ENCODE peak calls at places on chromosomes 4 and X, in four cellular contexts. One of them, this sample, is unnamed.

GRCh38 chr4:5037553-5038551 is 13.4 kb upstream of the STK32B start:
- DNase-seq in HepG2: peak
- DNase-seq in GM12878: no peak
- DNase-seq in HEK293T: no peak
- DNase-seq in this sample: no peak

GRCh38 chrX:151708821-151709220 is 7.0 kb upstream of the FATE1 start:
- DNase-seq in HepG2: no peak
- DNase-seq in GM12878: no peak
- DNase-seq in HEK293T: no peak
- DNase-seq in this sample: no peak

GRCh38 chr4:84691170-84691691 is 108.3 kb downstream of the CDS1 start:
- DNase-seq in HepG2: no peak
- DNase-seq in GM12878: no peak
- DNase-seq in HEK293T: no peak
- DNase-seq in this sample: peak

GRCh38 chrX:83759872-83760271 is 101.1 kb upstream of the CYLC1 start:
- DNase-seq in HepG2: peak
- DNase-seq in GM12878: no peak
- DNase-seq in HEK293T: peak
- DNase-seq in this sample: no peak

GRCh38 chr4:54556587-54556986 is 101.2 kb upstream of the KIT start:
- DNase-seq in HepG2: no peak
- DNase-seq in GM12878: no peak
- DNase-seq in HEK293T: no peak
- DNase-seq in this sample: no peak

GRCh38 chrX:38954520-38954919 is 153.3 kb downstream of the MID1IP1 start:
- DNase-seq in HepG2: no peak
- DNase-seq in GM12878: no peak
- DNase-seq in HEK293T: no peak
- DNase-seq in this sample: no peak

GRCh38 chrX:103183912-103184311 is 31.0 kb upstream of the BEX4 start:
- DNase-seq in HepG2: no peak
- DNase-seq in GM12878: no peak
- DNase-seq in HEK293T: no peak
- DNase-seq in this sample: no peak

GRCh38 chr4:152079543-152080293 is 318.9 kb upstream of the GATB start:
- DNase-seq in HepG2: no peak
- DNase-seq in GM12878: no peak
- DNase-seq in HEK293T: no peak
- DNase-seq in this sample: no peak

GRCh38 chr4:84697615-84698201 is 114.8 kb downstream of the CDS1 start:
- DNase-seq in HepG2: no peak
- DNase-seq in GM12878: no peak
- DNase-seq in HEK293T: no peak
- DNase-seq in this sample: no peak

GRCh38 chr4:182289809-182290208 is 46.6 kb downstream of the TENM3 start:
- DNase-seq in HepG2: no peak
- DNase-seq in GM12878: no peak
- DNase-seq in HEK293T: no peak
- DNase-seq in this sample: no peak

GRCh38 chr4:107258359-107258758 is 222.2 kb upstream of the DKK2 start:
- DNase-seq in HepG2: no peak
- DNase-seq in GM12878: no peak
- DNase-seq in HEK293T: no peak
- DNase-seq in this sample: no peak

GRCh38 chrX:139112432-139112831 is 400.9 kb upstream of the FGF13 start:
- DNase-seq in HepG2: no peak
- DNase-seq in GM12878: no peak
- DNase-seq in HEK293T: no peak
- DNase-seq in this sample: no peak

GRCh38 chr4:1026115-1026514 is 14.7 kb downstream of the FGFRL1 start:
- DNase-seq in HepG2: no peak
- DNase-seq in GM12878: peak
- DNase-seq in HEK293T: peak
- DNase-seq in this sample: peak

GRCh38 chr4:137070614-137071013 is 461.7 kb downstream of the PCDH18 start:
- DNase-seq in HepG2: no peak
- DNase-seq in GM12878: no peak
- DNase-seq in HEK293T: no peak
- DNase-seq in this sample: no peak

GRCh38 chr4:41787931-41788330 is 39.4 kb upstream of the PHOX2B start:
- DNase-seq in HepG2: no peak
- DNase-seq in GM12878: no peak
- DNase-seq in HEK293T: no peak
- DNase-seq in this sample: no peak

GRCh38 chrX:14083783-14084182 is 54.1 kb upstream of the GEMIN8 start:
- DNase-seq in HepG2: no peak
- DNase-seq in GM12878: no peak
- DNase-seq in HEK293T: no peak
- DNase-seq in this sample: no peak

GRCh38 chrX:68440940-68441339 is 7.6 kb upstream of the OPHN1 start:
- DNase-seq in HepG2: peak
- DNase-seq in GM12878: no peak
- DNase-seq in HEK293T: peak
- DNase-seq in this sample: no peak

GRCh38 chrX:10450959-10451355 is 169.4 kb downstream of the MID1 start:
- DNase-seq in HepG2: no peak
- DNase-seq in GM12878: no peak
- DNase-seq in HEK293T: no peak
- DNase-seq in this sample: no peak

GRCh38 chr4:6474705-6475457 is 2.5 kb upstream of the PPP2R2C start:
- DNase-seq in HepG2: no peak
- DNase-seq in GM12878: no peak
- DNase-seq in HEK293T: no peak
- DNase-seq in this sample: no peak

GRCh38 chr4:212438-213174 is 88.3 kb downstream of the ZNF718 start:
- DNase-seq in HepG2: no peak
- DNase-seq in GM12878: no peak
- DNase-seq in HEK293T: no peak
- DNase-seq in this sample: peak

GRCh38 chr4:89111833-89112563 is 665 bp downstream of the TIGD2 start:
- DNase-seq in HepG2: peak
- DNase-seq in GM12878: no peak
- DNase-seq in HEK293T: no peak
- DNase-seq in this sample: no peak

GRCh38 chr4:76896731-76897521 is 1.0 kb downstream of the SOWAHB start:
- DNase-seq in HepG2: no peak
- DNase-seq in GM12878: no peak
- DNase-seq in HEK293T: peak
- DNase-seq in this sample: no peak

GRCh38 chr4:74823194-74823593 is 28.9 kb upstream of the BTC start:
- DNase-seq in HepG2: no peak
- DNase-seq in GM12878: no peak
- DNase-seq in HEK293T: no peak
- DNase-seq in this sample: no peak

GRCh38 chrX:107673933-107674479 is 45.7 kb downstream of the PRPS1 start:
- DNase-seq in HepG2: no peak
- DNase-seq in GM12878: peak
- DNase-seq in HEK293T: no peak
- DNase-seq in this sample: peak

GRCh38 chr4:3387154-3387942 is 54.4 kb upstream of the HGFAC start:
- DNase-seq in HepG2: no peak
- DNase-seq in GM12878: peak
- DNase-seq in HEK293T: no peak
- DNase-seq in this sample: no peak

GRCh38 chr4:123746981-123747380 is 350.4 kb downstream of the SPRY1 start:
- DNase-seq in HepG2: no peak
- DNase-seq in GM12878: no peak
- DNase-seq in HEK293T: no peak
- DNase-seq in this sample: no peak

GRCh38 chrX:101658661-101659477 is 781 bp downstream of the ARMCX2 start:
- DNase-seq in HepG2: no peak
- DNase-seq in GM12878: no peak
- DNase-seq in HEK293T: peak
- DNase-seq in this sample: peak

GRCh38 chr4:113760852-113761681 is 471 bp downstream of the CAMK2D start:
- DNase-seq in HepG2: peak
- DNase-seq in GM12878: no peak
- DNase-seq in HEK293T: peak
- DNase-seq in this sample: no peak

GRCh38 chrX:119072771-119073170 is at the start of gene CT47C1:
- DNase-seq in HepG2: no peak
- DNase-seq in GM12878: no peak
- DNase-seq in HEK293T: no peak
- DNase-seq in this sample: peak

GRCh38 chr4:151304755-151305154 is 20.6 kb downstream of the SH3D19 start:
- DNase-seq in HepG2: no peak
- DNase-seq in GM12878: no peak
- DNase-seq in HEK293T: no peak
- DNase-seq in this sample: no peak

GRCh38 chr4:153222162-153222789 is 18.0 kb downstream of the TRIM2 start:
- DNase-seq in HepG2: no peak
- DNase-seq in GM12878: no peak
- DNase-seq in HEK293T: peak
- DNase-seq in this sample: no peak

GRCh38 chrX:134023851-134024281 is 38.5 kb upstream of the GPC3 start:
- DNase-seq in HepG2: peak
- DNase-seq in GM12878: no peak
- DNase-seq in HEK293T: no peak
- DNase-seq in this sample: no peak

GRCh38 chr4:112284662-112285411 is 867 bp downstream of the TIFA start:
- DNase-seq in HepG2: no peak
- DNase-seq in GM12878: no peak
- DNase-seq in HEK293T: no peak
- DNase-seq in this sample: peak

GRCh38 chrX:101265869-101266428 is 25.2 kb downstream of the TAF7L start:
- DNase-seq in HepG2: no peak
- DNase-seq in GM12878: no peak
- DNase-seq in HEK293T: no peak
- DNase-seq in this sample: no peak

GRCh38 chr4:186192068-186192751 is 843 bp downstream of the CYP4V2 start:
- DNase-seq in HepG2: peak
- DNase-seq in GM12878: no peak
- DNase-seq in HEK293T: peak
- DNase-seq in this sample: no peak

GRCh38 chrX:147376601-147377387 is 534.9 kb upstream of the FMR1 start:
- DNase-seq in HepG2: no peak
- DNase-seq in GM12878: no peak
- DNase-seq in HEK293T: no peak
- DNase-seq in this sample: no peak
- TF ChIP-seq SP1 in HepG2: no peak
- TF ChIP-seq SP1 in GM12878: no peak
- TF ChIP-seq SP1 in HEK293T: no peak
- TF ChIP-seq SP1 in this sample: no peak

GRCh38 chrX:78712381-78712780 is 35.1 kb upstream of the LPAR4 start:
- DNase-seq in HepG2: no peak
- DNase-seq in GM12878: no peak
- DNase-seq in HEK293T: no peak
- DNase-seq in this sample: no peak
- TF ChIP-seq BHLHE40 in HepG2: no peak
- TF ChIP-seq BHLHE40 in GM12878: no peak
- TF ChIP-seq BHLHE40 in HEK293T: no peak
- TF ChIP-seq BHLHE40 in this sample: no peak

GRCh38 chrX:110317079-110317819 is 636 bp downstream of the AMMECR1 start:
- DNase-seq in HepG2: no peak
- DNase-seq in GM12878: no peak
- DNase-seq in HEK293T: peak
- DNase-seq in this sample: peak
- TF ChIP-seq SP1 in HepG2: no peak
- TF ChIP-seq SP1 in GM12878: no peak
- TF ChIP-seq SP1 in HEK293T: no peak
- TF ChIP-seq SP1 in this sample: no peak

DNA sequence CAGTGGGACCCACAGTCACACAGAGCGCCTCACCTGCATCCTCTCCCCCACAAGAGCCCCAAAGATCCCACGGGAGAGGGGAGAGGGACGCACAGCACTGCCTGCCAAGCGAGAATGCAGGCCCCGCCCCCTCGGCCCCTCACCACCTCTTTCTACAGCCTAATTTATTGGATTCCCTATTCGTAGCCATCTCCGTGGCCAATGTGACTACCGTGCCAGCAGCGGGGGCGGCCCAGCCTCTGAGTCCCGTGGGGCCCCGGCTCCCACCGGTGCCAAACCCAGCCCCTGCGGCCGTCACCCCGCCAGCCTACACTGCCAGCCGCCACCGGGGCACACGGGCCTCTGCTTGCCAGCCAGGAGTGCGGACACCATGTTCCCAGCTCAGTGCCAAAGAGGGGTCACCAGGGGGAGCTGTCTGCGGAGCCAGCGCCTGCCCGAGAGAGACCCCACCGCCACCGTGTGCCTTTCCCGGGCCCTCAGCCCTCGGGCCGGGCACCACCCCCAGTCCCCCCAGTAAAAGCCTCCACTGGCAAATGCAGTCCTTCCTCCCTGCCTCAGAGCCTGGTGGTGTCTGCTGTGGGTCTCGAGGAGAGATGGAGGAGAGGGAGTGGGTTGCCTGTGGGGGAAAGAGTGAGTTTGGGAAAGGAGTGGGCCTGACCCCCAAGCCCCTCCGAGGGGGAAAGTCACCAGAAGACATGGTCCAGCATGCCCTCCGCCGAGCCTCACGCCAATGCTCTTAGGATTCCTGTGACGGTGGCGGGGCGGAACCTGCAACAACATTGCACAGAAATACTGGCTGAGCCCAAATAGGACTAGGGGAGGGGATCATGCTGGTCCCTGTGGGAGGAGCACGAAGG is 19.6 kb upstream of the PLXNB3 start:
- DNase-seq in HepG2: no peak
- DNase-seq in GM12878: no peak
- DNase-seq in HEK293T: no peak
- DNase-seq in this sample: no peak
- TF ChIP-seq BHLHE40 in HepG2: no peak
- TF ChIP-seq BHLHE40 in GM12878: no peak
- TF ChIP-seq BHLHE40 in HEK293T: no peak
- TF ChIP-seq BHLHE40 in this sample: no peak

GRCh38 chr4:93791570-93792195 is 36.9 kb upstream of the ATOH1 start:
- DNase-seq in HepG2: peak
- DNase-seq in GM12878: no peak
- DNase-seq in HEK293T: peak
- DNase-seq in this sample: peak
- TF ChIP-seq SP1 in HepG2: no peak
- TF ChIP-seq SP1 in GM12878: no peak
- TF ChIP-seq SP1 in HEK293T: no peak
- TF ChIP-seq SP1 in this sample: no peak

DNA sequence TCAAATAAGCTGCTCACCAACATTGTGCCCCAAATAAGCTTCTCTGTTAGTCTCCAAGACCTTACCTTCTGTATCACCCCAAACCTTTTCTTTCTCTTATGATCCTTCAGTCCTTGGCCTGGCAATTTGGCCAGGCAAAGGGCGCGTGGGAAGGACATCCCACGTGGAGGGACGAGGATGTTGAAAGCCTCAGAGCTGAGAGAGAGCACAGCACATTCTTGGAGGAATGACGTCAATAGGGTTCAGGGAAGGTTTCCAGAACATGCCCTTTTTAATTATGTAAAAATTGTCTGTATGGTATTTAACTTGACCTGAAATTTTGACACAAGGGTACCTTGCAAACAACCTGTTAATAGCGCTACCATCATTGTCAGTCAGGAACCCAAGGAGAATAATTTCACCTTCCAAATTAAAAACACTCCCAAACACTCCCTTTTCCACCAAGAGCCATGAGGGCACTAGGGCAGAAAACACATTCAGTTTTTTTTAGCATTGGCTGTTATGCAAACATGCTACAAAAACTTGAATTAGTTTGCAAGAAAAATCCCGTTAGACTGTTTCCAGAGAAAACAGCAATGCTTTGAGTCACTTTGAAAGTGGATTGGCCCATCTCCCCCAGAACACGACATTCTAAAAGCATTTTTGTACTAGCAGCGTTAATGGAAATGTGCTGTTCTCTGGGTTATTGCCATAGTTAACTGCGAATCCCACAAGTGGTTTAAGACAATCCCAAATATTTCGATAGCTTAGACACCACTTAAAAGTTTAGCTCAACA is 183.2 kb upstream of the PUDP start:
- DNase-seq in HepG2: no peak
- DNase-seq in GM12878: no peak
- DNase-seq in HEK293T: no peak
- DNase-seq in this sample: no peak
- TF ChIP-seq BHLHE40 in HepG2: no peak
- TF ChIP-seq BHLHE40 in GM12878: no peak
- TF ChIP-seq BHLHE40 in HEK293T: no peak
- TF ChIP-seq BHLHE40 in this sample: no peak

This sample was measured in K562.